ENCODE peak calls at places on chromosomes 11 and 22, in five cellular contexts. K is CD8-positive, alpha-beta T cell; J is NCI-H510A treated with DMSO at 0.1 percent for 48 hours; C is mucosa of gallbladder; Y is AG04450. V is an unnamed sample.
A peak's percentile ranks its signal among the peaks of the same experiment; 100 is the strongest.

GRCh38 chr11:12981879-12982531 is 27.1 kb upstream of the RASSF10 start:
- DNase-seq in K (no peak), J (no peak), Y (no peak), C (no peak), V (no peak)

GRCh38 chr11:86620796-86621575 is 51.4 kb downstream of the ME3 start:
- DNase-seq in C (no peak), Y (no peak), J (no peak), K (no peak), V (peak; percentile 27)

GRCh38 chr11:66718320-66718971 is 10.6 kb downstream of the SPTBN2 start:
- DNase-seq in Y (no peak), C (peak; percentile 34), K (no peak), J (peak; percentile 84), V (peak; percentile 55)

GRCh38 chr11:12439615-12440014 is 62.2 kb downstream of the PARVA start:
- DNase-seq in Y (no peak), K (no peak), C (no peak), J (peak; percentile 1), V (no peak)

GRCh38 chr22:45007247-45007945 is 2.4 kb downstream of the PHF21B start:
- DNase-seq in K (no peak), C (no peak), J (no peak), Y (no peak), V (peak; percentile 80)

GRCh38 chr11:19735512-19735911 is 22.9 kb downstream of the NAV2 start:
- DNase-seq in J (no peak), K (no peak), Y (peak; percentile 15), C (no peak), V (no peak)

GRCh38 chr11:73652856-73653559 is 6.6 kb downstream of the PLEKHB1 start:
- DNase-seq in J (no peak), Y (no peak), C (no peak), K (no peak), V (no peak)

GRCh38 chr22:32620992-32621391 is 146.4 kb downstream of the FBXO7 start:
- DNase-seq in Y (no peak), C (no peak), K (no peak), J (no peak), V (no peak)

GRCh38 chr11:63998558-63999348 is 12.5 kb downstream of the OTUB1 start:
- DNase-seq in C (no peak), K (no peak), J (no peak), Y (no peak), V (no peak)

GRCh38 chr11:122020902-122021301 is 95.1 kb downstream of the BLID start:
- DNase-seq in J (no peak), C (no peak), K (no peak), Y (no peak), V (peak; percentile 37)

GRCh38 chr11:45145421-45146071 is 893 bp upstream of the PRDM11 start:
- DNase-seq in Y (no peak), K (no peak), C (peak; percentile 30), J (no peak), V (peak; percentile 74)

GRCh38 chr22:45604239-45604711 is 67.4 kb upstream of the ATXN10 start:
- DNase-seq in K (no peak), Y (no peak), J (no peak), C (no peak), V (no peak)

GRCh38 chr22:39908121-39908520 is 7.2 kb downstream of the GRAP2 start:
- DNase-seq in Y (no peak), J (no peak), K (no peak), C (no peak), V (no peak)

GRCh38 chr11:110160016-110160415 is 66.8 kb downstream of the ZC3H12C start:
- DNase-seq in C (no peak), K (no peak), Y (no peak), J (no peak), V (no peak)

GRCh38 chr22:23315341-23315917 is 135.1 kb downstream of the BCR start:
- DNase-seq in C (peak; percentile 38), Y (no peak), J (peak; percentile 34), K (peak; percentile 24), V (peak; percentile 80)

GRCh38 chr11:97973352-97973857 is 1047.3 kb upstream of the CNTN5 start:
- DNase-seq in Y (no peak), J (no peak), K (no peak), C (no peak), V (no peak)

GRCh38 chr11:86888164-86888977 is 66.8 kb downstream of the FZD4 start:
- DNase-seq in K (no peak), C (no peak), J (no peak), Y (peak; percentile 71), V (no peak)

GRCh38 chr11:107969219-107969618 is 39.5 kb upstream of the CUL5 start:
- DNase-seq in C (no peak), J (no peak), Y (no peak), K (no peak), V (no peak)

GRCh38 chr11:29634248-29634647 is 382.6 kb downstream of the KCNA4 start:
- DNase-seq in K (no peak), J (no peak), C (no peak), Y (no peak), V (no peak)

GRCh38 chr11:538431-539051 is 1.2 kb downstream of the LRRC56 start:
- DNase-seq in J (no peak), C (no peak), Y (no peak), K (no peak), V (no peak)

GRCh38 chr11:1779034-1779805 is 15.5 kb upstream of the CTSD start:
- DNase-seq in C (no peak), J (no peak), Y (no peak), K (no peak), V (no peak)

GRCh38 chr11:26333906-26334305 is 2.0 kb downstream of the ANO3 start:
- DNase-seq in K (no peak), J (no peak), Y (no peak), C (no peak), V (no peak)